ENCODE peak calls at places on chromosomes 13 and 19, in six cellular contexts. One of them, this sample, is unnamed.
A peak's percentile ranks its signal among the peaks of the same experiment; 100 is the strongest.

GRCh38 chr19:2375341-2376121 is 15.5 kb downstream of the TMPRSS9 start:
- DNase-seq in BJ: no peak
- DNase-seq in thyroid gland: no peak
- DNase-seq in pancreas: no peak
- DNase-seq in tibial artery: no peak
- DNase-seq in uterus: no peak
- DNase-seq in this sample: no peak

GRCh38 chr13:21025539-21025938 is 35.8 kb downstream of the LATS2 start:
- DNase-seq in BJ: no peak
- DNase-seq in thyroid gland: no peak
- DNase-seq in pancreas: no peak
- DNase-seq in tibial artery: peak; percentile 15
- DNase-seq in uterus: no peak
- DNase-seq in this sample: no peak

GRCh38 chr19:2683430-2683995 is 19.0 kb downstream of the GNG7 start:
- DNase-seq in BJ: no peak
- DNase-seq in thyroid gland: no peak
- DNase-seq in pancreas: no peak
- DNase-seq in tibial artery: no peak
- DNase-seq in uterus: no peak
- DNase-seq in this sample: no peak

GRCh38 chr19:46574533-46574932 is 26.6 kb upstream of the CALM3 start:
- DNase-seq in BJ: no peak
- DNase-seq in thyroid gland: no peak
- DNase-seq in pancreas: no peak
- DNase-seq in tibial artery: no peak
- DNase-seq in uterus: no peak
- DNase-seq in this sample: no peak

GRCh38 chr13:45391926-45392325 is 26.2 kb downstream of the SLC25A30 start:
- DNase-seq in BJ: no peak
- DNase-seq in thyroid gland: no peak
- DNase-seq in pancreas: no peak
- DNase-seq in tibial artery: no peak
- DNase-seq in uterus: no peak
- DNase-seq in this sample: no peak

GRCh38 chr19:800360-801029 is 3.2 kb downstream of the PTBP1 start:
- DNase-seq in BJ: no peak
- DNase-seq in thyroid gland: peak; percentile 90
- DNase-seq in pancreas: peak; percentile 67
- DNase-seq in tibial artery: no peak
- DNase-seq in uterus: no peak
- DNase-seq in this sample: no peak

GRCh38 chr13:35978607-35979316 is 152.4 kb downstream of the DCLK1 start:
- DNase-seq in BJ: no peak
- DNase-seq in thyroid gland: peak; percentile 9
- DNase-seq in pancreas: no peak
- DNase-seq in tibial artery: no peak
- DNase-seq in uterus: peak; percentile 31
- DNase-seq in this sample: no peak

GRCh38 chr19:2478324-2478755 is 2.4 kb downstream of the GADD45B start:
- DNase-seq in BJ: no peak
- DNase-seq in thyroid gland: peak; percentile 77
- DNase-seq in pancreas: peak; percentile 71
- DNase-seq in tibial artery: peak; percentile 92
- DNase-seq in uterus: peak; percentile 66
- DNase-seq in this sample: no peak

GRCh38 chr19:44803442-44804428 is 5.2 kb upstream of the BCAM start:
- DNase-seq in BJ: no peak
- DNase-seq in thyroid gland: peak; percentile 21
- DNase-seq in pancreas: no peak
- DNase-seq in tibial artery: no peak
- DNase-seq in uterus: no peak
- DNase-seq in this sample: no peak

DNA sequence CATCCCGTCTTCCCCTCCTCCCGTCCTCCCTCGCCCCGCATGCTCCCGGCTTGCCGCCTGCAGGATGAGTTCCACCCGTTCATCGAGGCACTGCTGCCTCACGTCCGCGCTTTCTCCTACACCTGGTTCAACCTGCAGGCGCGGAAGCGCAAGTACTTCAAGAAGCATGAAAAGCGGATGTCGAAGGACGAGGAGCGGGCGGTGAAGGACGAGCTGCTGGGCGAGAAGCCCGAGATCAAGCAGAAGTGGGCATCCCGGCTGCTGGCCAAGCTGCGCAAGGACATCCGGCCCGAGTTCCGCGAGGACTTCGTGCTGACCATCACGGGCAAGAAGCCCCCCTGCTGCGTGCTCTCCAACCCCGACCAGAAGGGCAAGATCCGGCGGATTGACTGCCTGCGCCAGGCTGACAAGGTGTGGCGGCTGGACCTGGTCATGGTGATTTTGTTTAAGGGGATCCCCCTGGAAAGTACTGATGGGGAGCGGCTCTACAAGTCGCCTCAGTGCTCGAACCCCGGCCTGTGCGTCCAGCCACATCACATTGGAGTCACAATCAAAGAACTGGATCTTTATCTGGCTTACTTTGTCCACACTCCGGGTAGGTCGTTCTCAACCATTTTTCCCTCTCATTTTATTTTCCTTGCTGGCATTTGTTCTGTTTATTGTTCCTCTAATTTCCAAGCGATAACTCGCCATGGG is 29.8 kb downstream of the NFIX start:
- DNase-seq in BJ: no peak
- DNase-seq in thyroid gland: peak; percentile 76
- DNase-seq in pancreas: no peak
- DNase-seq in tibial artery: peak; percentile 71
- DNase-seq in uterus: no peak
- DNase-seq in this sample: no peak
- H3K4me3 ChIP-seq in BJ: peak overlapping the region; percentile 43
- H3K4me3 ChIP-seq in thyroid gland: no peak overlapping the region
- H3K4me3 ChIP-seq in pancreas: no peak overlapping the region
- H3K4me3 ChIP-seq in tibial artery: peak overlapping the region; percentile 50
- H3K4me3 ChIP-seq in uterus: peak overlapping the region; percentile 33
- H3K4me3 ChIP-seq in this sample: peak overlapping the region; percentile 65

GRCh38 chr13:111360452-111360851 is 40.0 kb downstream of the TEX29 start:
- DNase-seq in BJ: no peak
- DNase-seq in thyroid gland: no peak
- DNase-seq in pancreas: no peak
- DNase-seq in tibial artery: no peak
- DNase-seq in uterus: no peak
- DNase-seq in this sample: no peak

GRCh38 chr13:111359930-111360329 is 39.5 kb downstream of the TEX29 start:
- DNase-seq in BJ: no peak
- DNase-seq in thyroid gland: no peak
- DNase-seq in pancreas: no peak
- DNase-seq in tibial artery: no peak
- DNase-seq in uterus: no peak
- DNase-seq in this sample: no peak

GRCh38 chr13:111361046-111361872 is 40.8 kb downstream of the TEX29 start:
- DNase-seq in BJ: no peak
- DNase-seq in thyroid gland: no peak
- DNase-seq in pancreas: no peak
- DNase-seq in tibial artery: no peak
- DNase-seq in uterus: no peak
- DNase-seq in this sample: no peak

GRCh38 chr13:111361873-111362648 is 41.6 kb downstream of the TEX29 start:
- DNase-seq in BJ: no peak
- DNase-seq in thyroid gland: no peak
- DNase-seq in pancreas: no peak
- DNase-seq in tibial artery: no peak
- DNase-seq in uterus: no peak
- DNase-seq in this sample: no peak

DNA sequence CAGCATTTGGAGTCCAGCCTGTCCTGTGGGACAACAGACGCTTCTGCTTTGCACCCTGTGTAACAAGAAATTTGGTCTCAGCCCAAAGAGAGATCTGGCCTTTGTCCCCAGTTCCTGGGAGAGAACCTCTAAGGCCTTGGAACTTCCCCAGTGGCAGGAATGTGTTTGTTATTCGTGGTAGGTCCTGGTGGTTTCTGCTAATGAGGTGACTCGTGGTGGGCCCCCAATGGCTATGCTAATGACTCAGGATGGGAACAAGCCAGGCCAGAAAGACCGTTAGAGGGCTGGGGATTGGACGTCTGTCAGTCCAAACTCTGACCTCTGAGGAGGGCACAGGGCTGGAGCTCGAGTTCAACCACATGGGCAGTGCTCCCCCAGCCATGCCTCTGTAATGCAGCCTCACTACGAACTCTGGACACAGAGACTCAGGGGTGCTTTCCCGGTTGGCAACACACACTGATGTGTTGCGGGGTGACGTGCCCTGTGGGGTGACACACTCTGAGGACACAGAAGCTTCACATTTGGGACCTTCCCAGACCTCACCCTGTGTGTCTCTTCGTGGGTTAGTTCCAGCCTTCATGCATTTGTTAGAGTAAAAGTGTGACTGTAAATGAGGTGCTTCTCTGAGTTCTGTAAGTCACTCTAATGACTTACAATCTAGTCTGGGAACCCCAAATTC is 38.9 kb downstream of the TEX29 start:
- DNase-seq in BJ: no peak
- DNase-seq in thyroid gland: no peak
- DNase-seq in pancreas: no peak
- DNase-seq in tibial artery: no peak
- DNase-seq in uterus: no peak
- DNase-seq in this sample: no peak
- TF ChIP-seq CTCF in BJ: no peak
- TF ChIP-seq CTCF in thyroid gland: no peak
- TF ChIP-seq CTCF in pancreas: no peak
- TF ChIP-seq CTCF in tibial artery: no peak
- TF ChIP-seq CTCF in uterus: no peak
- TF ChIP-seq CTCF in this sample: no peak

GRCh38 chr19:15291666-15292065 is 40.7 kb downstream of the BRD4 start:
- DNase-seq in BJ: no peak
- DNase-seq in thyroid gland: no peak
- DNase-seq in pancreas: no peak
- DNase-seq in tibial artery: no peak
- DNase-seq in uterus: no peak
- DNase-seq in this sample: no peak
- H3K4me3 ChIP-seq in BJ: no peak overlapping the region
- H3K4me3 ChIP-seq in thyroid gland: no peak overlapping the region
- H3K4me3 ChIP-seq in pancreas: no peak overlapping the region
- H3K4me3 ChIP-seq in tibial artery: no peak overlapping the region
- H3K4me3 ChIP-seq in uterus: no peak overlapping the region
- H3K4me3 ChIP-seq in this sample: no peak overlapping the region

GRCh38 chr13:30017880-30018279 is 167.5 kb upstream of the UBL3 start:
- DNase-seq in BJ: no peak
- DNase-seq in thyroid gland: no peak
- DNase-seq in pancreas: no peak
- DNase-seq in tibial artery: no peak
- DNase-seq in uterus: no peak
- DNase-seq in this sample: no peak
- TF ChIP-seq CTCF in BJ: no peak
- TF ChIP-seq CTCF in thyroid gland: no peak
- TF ChIP-seq CTCF in pancreas: no peak
- TF ChIP-seq CTCF in tibial artery: no peak
- TF ChIP-seq CTCF in uterus: no peak
- TF ChIP-seq CTCF in this sample: no peak

GRCh38 chr19:54470991-54471782 is 1.9 kb downstream of the CDC42EP5 start:
- DNase-seq in BJ: no peak
- DNase-seq in thyroid gland: peak; percentile 22
- DNase-seq in pancreas: no peak
- DNase-seq in tibial artery: peak; percentile 67
- DNase-seq in uterus: no peak
- DNase-seq in this sample: no peak
- H3K4me3 ChIP-seq in BJ: peak overlapping the region; percentile 59
- H3K4me3 ChIP-seq in thyroid gland: no peak overlapping the region
- H3K4me3 ChIP-seq in pancreas: peak overlapping the region; percentile 28
- H3K4me3 ChIP-seq in tibial artery: peak overlapping the region; percentile 46
- H3K4me3 ChIP-seq in uterus: peak overlapping the region; percentile 11
- H3K4me3 ChIP-seq in this sample: peak overlapping the region; percentile 59

DNA sequence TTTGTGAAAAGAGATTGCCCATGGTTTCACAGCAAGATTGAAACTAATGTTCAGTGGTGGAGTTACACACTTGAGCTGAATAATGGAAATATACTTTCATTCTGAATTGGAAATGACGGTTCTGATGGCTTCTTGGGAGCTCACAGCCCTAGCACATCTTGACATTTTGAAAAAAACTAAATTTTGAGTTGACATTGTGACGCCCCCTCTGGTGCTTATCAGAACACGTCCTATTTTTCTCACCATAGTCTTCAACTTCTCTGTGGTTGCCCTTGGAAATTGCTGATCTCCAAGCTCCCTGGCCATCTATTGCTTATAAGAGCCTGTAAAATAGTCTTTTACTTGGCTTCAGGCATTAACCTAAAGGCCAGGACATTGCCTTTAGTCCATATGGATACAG is 202.1 kb downstream of the OXGR1 start:
- DNase-seq in BJ: no peak
- DNase-seq in thyroid gland: no peak
- DNase-seq in pancreas: no peak
- DNase-seq in tibial artery: no peak
- DNase-seq in uterus: no peak
- DNase-seq in this sample: no peak
- TF ChIP-seq CTCF in BJ: no peak
- TF ChIP-seq CTCF in thyroid gland: no peak
- TF ChIP-seq CTCF in pancreas: no peak
- TF ChIP-seq CTCF in tibial artery: no peak
- TF ChIP-seq CTCF in uterus: no peak
- TF ChIP-seq CTCF in this sample: no peak